ENCODE peak calls at places on chromosome 10, in six cellular contexts. X is stimulated activated CD4-positive, alpha-beta T cell treated with anti-CD3 and anti-CD28 coated beads, Interleukin-1b, Interleukin-23, amount 100 ng/mL, for 4 hours; S is activated CD4-positive, alpha-beta T cell treated with anti-CD3 and anti-CD28 coated beads for 36 hours; F is SK-N-MC; T is HEK293T; Z is T-helper 2 cell treated with Interferon-gamma antibody and Interleukin-4, amounts not matched to agents 5 μg/mL and 100 μg/mL, for 36 hours. G is an unnamed sample.

GRCh38 chr10:82191653-82192052 is 316.7 kb downstream of the NRG3 start:
- DNase-seq in X (no peak), S (no peak), F (no peak), T (no peak), Z (no peak), G (no peak)

GRCh38 chr10:4661572-4662255 is 164.3 kb upstream of the AKR1E2 start:
- DNase-seq in X (no peak), S (no peak), F (no peak), T (no peak), Z (no peak), G (peak)

GRCh38 chr10:126691456-126691855 is 21.0 kb upstream of the C10orf90 start:
- DNase-seq in X (no peak), S (no peak), F (no peak), T (no peak), Z (no peak), G (no peak)

GRCh38 chr10:80894339-80894791 is 356.7 kb downstream of the SH2D4B start:
- DNase-seq in X (no peak), S (no peak), F (no peak), T (no peak), Z (no peak), G (no peak)

GRCh38 chr10:129501652-129502436 is 34.8 kb downstream of the MGMT start:
- DNase-seq in X (no peak), S (no peak), F (no peak), T (no peak), Z (no peak), G (no peak)

GRCh38 chr10:49750546-49750945 is 11.6 kb downstream of the OGDHL start:
- DNase-seq in X (no peak), S (no peak), F (no peak), T (no peak), Z (no peak), G (no peak)

GRCh38 chr10:87817291-87817872 is 644 bp downstream of the ATAD1 start:
- DNase-seq in X (peak), S (no peak), F (no peak), T (no peak), Z (no peak), G (no peak)

GRCh38 chr10:102229810-102230263 is 3.7 kb downstream of the ELOVL3 start:
- DNase-seq in X (peak), S (peak), F (no peak), T (peak), Z (peak), G (peak)

GRCh38 chr10:34473174-34474059 is 341.7 kb downstream of the PARD3 start:
- DNase-seq in X (no peak), S (no peak), F (no peak), T (no peak), Z (no peak), G (no peak)

GRCh38 chr10:85601526-85601925 is 765.1 kb downstream of the GRID1 start:
- DNase-seq in X (no peak), S (no peak), F (no peak), T (no peak), Z (no peak), G (no peak)

GRCh38 chr10:116005301-116005700 is 267.7 kb downstream of the GFRA1 start:
- DNase-seq in X (no peak), S (no peak), F (no peak), T (no peak), Z (no peak), G (no peak)

GRCh38 chr10:86730227-86730626 is 26.2 kb upstream of the BMPR1A start:
- DNase-seq in X (no peak), S (no peak), F (no peak), T (no peak), Z (no peak), G (peak)

GRCh38 chr10:19966751-19967150 is 150.5 kb downstream of the PLXDC2 start:
- DNase-seq in X (no peak), S (no peak), F (no peak), T (peak), Z (no peak), G (no peak)

GRCh38 chr10:93379366-93380042 is 102.6 kb downstream of the MYOF start:
- DNase-seq in X (no peak), S (peak), F (no peak), T (no peak), Z (peak), G (no peak)

GRCh38 chr10:43401627-43402026 is 7.4 kb downstream of the HNRNPF start:
- DNase-seq in X (no peak), S (no peak), F (no peak), T (no peak), Z (no peak), G (no peak)

GRCh38 chr10:112230325-112230988 is 46.9 kb upstream of the GPAM start:
- DNase-seq in X (no peak), S (no peak), F (no peak), T (no peak), Z (no peak), G (no peak)

GRCh38 chr10:7862121-7862514 is 43.8 kb downstream of the TAF3 start:
- DNase-seq in X (no peak), S (no peak), F (no peak), T (no peak), Z (no peak), G (no peak)

GRCh38 chr10:125208854-125209545 is 48.6 kb upstream of the CTBP2 start:
- DNase-seq in X (no peak), S (no peak), F (no peak), T (no peak), Z (no peak), G (no peak)